ENCODE peak calls at places on chromosomes 16 and 17, in five cellular contexts. O is NCI-H1048; S is GM23338; A is activated CD4-positive, alpha-beta T cell treated with anti-CD3 and anti-CD28 coated beads, Interleukin-2, amount 50 U/mL, for 1 hour; R is AG09319. T is an unnamed sample.

GRCh38 chr16:75380870-75381269 is 52.4 kb downstream of the CFDP1 start:
- DNase-seq in O (no peak), S (no peak), A (no peak), R (no peak), T (no peak)

GRCh38 chr17:39739020-39739884 is 1.5 kb downstream of the GRB7 start:
- DNase-seq in O (no peak), S (peak; percentile 93), A (no peak), R (no peak), T (peak; percentile 90)

GRCh38 chr17:56994009-56994792 is 16.3 kb downstream of the SCPEP1 start:
- DNase-seq in O (no peak), S (no peak), A (no peak), R (no peak), T (no peak)

GRCh38 chr17:79413591-79413990 is 197.3 kb downstream of the RBFOX3 start:
- DNase-seq in O (no peak), S (no peak), A (no peak), R (no peak), T (no peak)

GRCh38 chr17:38587193-38587592 is 18.6 kb downstream of the SRCIN1 start:
- DNase-seq in O (no peak), S (no peak), A (no peak), R (no peak), T (no peak)

GRCh38 chr16:30346286-30346685 is 8.8 kb downstream of the CD2BP2 start:
- DNase-seq in O (no peak), S (no peak), A (no peak), R (no peak), T (no peak)

GRCh38 chr17:1561420-1562177 is 993 bp downstream of the PITPNA start:
- DNase-seq in O (no peak), S (peak; percentile 60), A (peak; percentile 30), R (no peak), T (no peak)

GRCh38 chr16:19864566-19864965 is 20.1 kb downstream of the GPRC5B start:
- DNase-seq in O (no peak), S (no peak), A (no peak), R (no peak), T (no peak)

GRCh38 chr17:37787055-37787720 is 42.3 kb upstream of the HNF1B start:
- DNase-seq in O (no peak), S (no peak), A (no peak), R (peak; percentile 8), T (no peak)

GRCh38 chr16:62038646-62039045 is 2.4 kb upstream of the CDH8 start:
- DNase-seq in O (no peak), S (no peak), A (no peak), R (no peak), T (no peak)

GRCh38 chr17:41959336-41960095 is 7.1 kb upstream of the CNP start:
- DNase-seq in O (no peak), S (peak; percentile 86), A (no peak), R (peak; percentile 22), T (peak; percentile 91)

GRCh38 chr16:726438-727290 is at the start of the genes CCDC78 and HAGHL:
- DNase-seq in O (no peak), S (peak; percentile 82), A (peak; percentile 48), R (no peak), T (peak; percentile 85)

GRCh38 chr17:73118876-73119485 is 26.5 kb upstream of the SLC39A11 start:
- DNase-seq in O (no peak), S (no peak), A (no peak), R (no peak), T (no peak)

GRCh38 chr17:42286411-42287295 is 1.6 kb upstream of the STAT5A start:
- DNase-seq in O (no peak), S (no peak), A (no peak), R (no peak), T (peak; percentile 30)

GRCh38 chr16:24062270-24062817 is 193.8 kb upstream of the CACNG3 start:
- DNase-seq in O (no peak), S (no peak), A (no peak), R (no peak), T (peak; percentile 10)

GRCh38 chr17:38667099-38667786 is 7.5 kb downstream of the EPOP start:
- DNase-seq in O (no peak), S (peak; percentile 91), A (peak; percentile 38), R (peak; percentile 32), T (peak; percentile 89)

GRCh38 chr16:50747206-50747956 is 5.5 kb downstream of the CYLD start:
- DNase-seq in O (no peak), S (peak; percentile 33), A (no peak), R (no peak), T (no peak)

GRCh38 chr17:56373981-56374380 is 219.5 kb upstream of the NOG start:
- DNase-seq in O (no peak), S (peak; percentile 20), A (no peak), R (no peak), T (no peak)

GRCh38 chr17:39186481-39187002 is 10.9 kb downstream of the CACNB1 start:
- DNase-seq in O (no peak), S (no peak), A (no peak), R (no peak), T (no peak)

GRCh38 chr17:48055531-48056245 is 7.5 kb downstream of the NFE2L1 start:
- DNase-seq in O (peak; percentile 42), S (peak; percentile 97), A (no peak), R (peak; percentile 93), T (peak; percentile 96)

GRCh38 chr17:17781591-17782424 is 55.0 kb downstream of the SREBF1 start:
- DNase-seq in O (no peak), S (peak; percentile 79), A (peak; percentile 34), R (peak; percentile 7), T (peak; percentile 68)

GRCh38 chr16:84087461-84088151 is 29.1 kb downstream of the MBTPS1 start:
- DNase-seq in O (no peak), S (no peak), A (no peak), R (no peak), T (no peak)

GRCh38 chr16:58507963-58508670 is 7.2 kb upstream of the SETD6 start:
- DNase-seq in O (no peak), S (no peak), A (no peak), R (no peak), T (no peak)

GRCh38 chr16:97822-98221 is 19.8 kb downstream of the MPG start:
- DNase-seq in O (no peak), S (no peak), A (no peak), R (no peak), T (no peak)

GRCh38 chr17:48726916-48727286 is 1.6 kb downstream of the HOXB13 start:
- DNase-seq in O (no peak), S (no peak), A (no peak), R (no peak), T (no peak)

GRCh38 chr16:51553910-51554309 is 402.8 kb upstream of the SALL1 start:
- DNase-seq in O (no peak), S (no peak), A (no peak), R (no peak), T (no peak)

GRCh38 chr16:11800385-11800718 is 3.3 kb upstream of the ZC3H7A start:
- DNase-seq in O (no peak), S (no peak), A (no peak), R (no peak), T (no peak)

GRCh38 chr17:55825213-55825612 is 74.4 kb downstream of the PCTP start:
- DNase-seq in O (no peak), S (peak; percentile 56), A (no peak), R (no peak), T (no peak)